ENCODE peak calls at places on chromosomes 11 and 22, in ten cellular contexts. C, W, U, J, E, D, T, S, I and Y are unnamed samples.

GRCh38 chr22:36743591-36744412 is 32.1 kb downstream of the IFT27 start:
- DNase-seq in C (no peak), W (no peak), U (no peak), J (no peak), E (no peak), D (no peak), T (no peak), S (no peak), I (no peak), Y (no peak)

GRCh38 chr22:17422736-17423343 is 53.6 kb downstream of the CECR2 start:
- DNase-seq in C (no peak), W (no peak), U (no peak), J (no peak), E (no peak), D (no peak), T (no peak), S (no peak), I (no peak), Y (no peak)

GRCh38 chr11:79013509-79013908 is 427.3 kb downstream of the TENM4 start:
- DNase-seq in C (no peak), W (no peak), U (no peak), J (peak; percentile 10), E (no peak), D (no peak), T (peak; percentile 1), S (no peak), I (no peak), Y (no peak)

GRCh38 chr11:112958670-112959069 is 2.5 kb upstream of the NCAM1 start:
- DNase-seq in C (no peak), W (no peak), U (no peak), J (no peak), E (no peak), D (no peak), T (peak; percentile 12), S (no peak), I (no peak), Y (no peak)

GRCh38 chr22:28198692-28199091 is 279.6 kb upstream of the PITPNB start:
- DNase-seq in C (no peak), W (no peak), U (no peak), J (no peak), E (no peak), D (no peak), T (no peak), S (no peak), I (no peak), Y (no peak)

GRCh38 chr11:108929241-108929640 is 264.4 kb downstream of the DDX10 start:
- DNase-seq in C (no peak), W (no peak), U (no peak), J (peak; percentile 82), E (no peak), D (no peak), T (peak; percentile 92), S (no peak), I (no peak), Y (no peak)

GRCh38 chr11:3341298-3341697 is 37.6 kb downstream of the ZNF195 start:
- DNase-seq in C (no peak), W (peak; percentile 34), U (peak; percentile 81), J (peak; percentile 43), E (peak; percentile 40), D (peak; percentile 26), T (no peak), S (peak; percentile 55), I (no peak), Y (no peak)

GRCh38 chr22:44181912-44182590 is 1.3 kb downstream of the PARVG start:
- DNase-seq in C (no peak), W (no peak), U (no peak), J (no peak), E (no peak), D (no peak), T (no peak), S (no peak), I (no peak), Y (no peak)

GRCh38 chr11:68324241-68324640 is 11.8 kb downstream of the LRP5 start:
- DNase-seq in C (no peak), W (no peak), U (no peak), J (no peak), E (no peak), D (no peak), T (no peak), S (no peak), I (no peak), Y (no peak)

GRCh38 chr11:68326334-68327215 is 14.2 kb downstream of the LRP5 start:
- DNase-seq in C (no peak), W (no peak), U (no peak), J (no peak), E (no peak), D (no peak), T (no peak), S (no peak), I (peak; percentile 87), Y (no peak)

GRCh38 chr11:68324695-68325094 is 12.3 kb downstream of the LRP5 start:
- DNase-seq in C (no peak), W (no peak), U (no peak), J (no peak), E (no peak), D (no peak), T (no peak), S (no peak), I (no peak), Y (no peak)

GRCh38 chr11:68325894-68326220 is 13.5 kb downstream of the LRP5 start:
- DNase-seq in C (no peak), W (no peak), U (no peak), J (no peak), E (no peak), D (no peak), T (no peak), S (no peak), I (no peak), Y (no peak)

DNA sequence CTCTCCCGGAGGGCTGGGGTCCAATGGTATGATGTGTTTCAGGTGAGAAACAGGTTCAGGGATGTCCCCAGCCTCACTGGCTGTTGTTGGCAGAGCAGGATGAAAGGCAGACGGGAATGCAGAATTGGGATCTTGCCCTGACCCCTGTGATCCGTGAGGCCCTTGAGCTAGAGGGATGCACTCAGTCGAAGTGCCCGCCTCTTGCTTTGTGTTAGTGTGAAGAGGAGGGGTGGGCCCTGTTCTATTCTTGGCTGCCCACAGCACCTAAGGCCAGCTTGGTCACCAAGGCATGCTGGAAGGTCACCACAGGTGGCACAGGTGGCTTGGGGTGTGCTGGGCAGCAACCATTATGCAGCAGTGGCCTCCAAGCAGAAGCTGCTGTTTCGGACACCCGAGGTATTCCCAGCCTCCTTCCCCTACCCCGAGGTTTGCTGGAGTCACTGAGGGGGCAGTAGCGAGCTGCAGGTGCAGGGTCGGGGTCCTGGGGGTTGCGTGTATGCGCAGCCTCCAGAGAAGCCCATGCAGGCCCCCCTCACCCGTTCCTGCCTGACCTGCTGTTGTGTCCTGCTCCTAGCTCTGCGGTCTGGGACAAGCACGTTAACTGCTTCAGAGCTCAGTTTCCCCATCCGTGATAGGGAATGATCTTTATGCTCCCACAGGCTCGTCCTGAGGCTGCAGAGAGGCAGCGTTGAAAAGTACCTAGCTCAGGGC is 12.9 kb downstream of the LRP5 start:
- DNase-seq in C (no peak), W (no peak), U (no peak), J (no peak), E (no peak), D (no peak), T (no peak), S (no peak), I (no peak), Y (no peak)
- TF ChIP-seq CTCF in C (no peak), W (no peak), U (no peak), J (no peak), E (no peak), D (no peak), T (no peak), S (no peak), I (no peak), Y (no peak)

GRCh38 chr11:59963733-59964132 is at the start of gene OOSP4A:
- DNase-seq in C (no peak), W (no peak), U (no peak), J (no peak), E (no peak), D (no peak), T (no peak), S (no peak), I (no peak), Y (no peak)
- TF ChIP-seq POLR2A in C (no peak), W (no peak), U (no peak), J (no peak), E (no peak), D (no peak), T (no peak), S (no peak), I (no peak), Y (no peak)

GRCh38 chr22:25777411-25777810 is 35.4 kb downstream of the MYO18B start:
- DNase-seq in C (no peak), W (no peak), U (no peak), J (no peak), E (no peak), D (no peak), T (no peak), S (no peak), I (no peak), Y (no peak)

GRCh38 chr22:25779426-25779825 is 37.4 kb downstream of the MYO18B start:
- DNase-seq in C (no peak), W (no peak), U (no peak), J (no peak), E (no peak), D (no peak), T (no peak), S (no peak), I (no peak), Y (no peak)

GRCh38 chr22:25779890-25780289 is 37.9 kb downstream of the MYO18B start:
- DNase-seq in C (no peak), W (no peak), U (no peak), J (no peak), E (no peak), D (no peak), T (no peak), S (no peak), I (no peak), Y (no peak)

GRCh38 chr22:25775501-25775900 is 33.5 kb downstream of the MYO18B start:
- DNase-seq in C (no peak), W (no peak), U (no peak), J (no peak), E (no peak), D (no peak), T (no peak), S (no peak), I (no peak), Y (no peak)

DNA sequence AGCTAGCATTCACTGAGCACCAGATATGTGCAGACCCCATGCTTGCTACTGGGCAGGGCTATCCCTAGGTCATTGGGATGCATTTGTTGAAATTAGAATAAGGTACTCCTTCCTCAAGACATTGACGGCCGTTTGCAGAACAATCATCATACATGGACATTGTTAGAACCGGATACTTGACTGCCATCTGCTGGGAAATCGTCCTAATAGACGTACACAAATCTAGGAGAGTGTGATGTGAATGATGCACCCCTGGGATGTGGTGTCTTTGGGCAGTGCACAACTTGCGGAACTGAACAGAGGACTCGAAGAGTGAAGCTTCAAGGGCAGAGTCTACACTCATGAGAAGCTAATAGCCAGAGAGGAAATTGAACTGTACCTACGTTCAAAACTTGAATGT is 35.9 kb downstream of the MYO18B start:
- DNase-seq in C (no peak), W (no peak), U (peak; percentile 17), J (peak; percentile 44), E (peak; percentile 16), D (no peak), T (peak; percentile 69), S (no peak), I (no peak), Y (no peak)
- TF ChIP-seq CTCF in C (peak; percentile 39), W (no peak), U (no peak), J (peak; percentile 33), E (peak; percentile 16), D (no peak), T (peak; percentile 43), S (peak; percentile 30), I (peak; percentile 20), Y (no peak)

DNA sequence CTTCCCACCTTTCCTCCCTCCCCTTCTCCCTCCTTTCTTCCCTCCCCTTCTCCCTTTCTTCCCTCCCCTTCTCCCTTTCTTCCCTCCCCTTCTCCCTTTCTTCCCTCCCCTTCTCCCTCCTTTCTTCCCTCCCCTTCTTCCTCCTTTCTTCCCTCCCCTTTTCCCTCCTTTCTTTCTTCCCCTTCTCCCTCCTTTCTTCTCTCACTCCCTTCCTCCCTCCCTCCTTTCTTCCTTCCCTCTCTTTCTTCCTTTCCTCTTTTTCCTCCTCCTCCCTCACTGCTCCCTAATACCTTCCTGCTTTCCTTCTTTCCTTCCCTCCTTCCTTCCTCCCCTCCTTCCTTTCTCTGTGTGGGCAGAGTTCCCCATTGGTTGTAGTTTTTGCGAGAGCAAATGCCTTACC is 76.1 kb downstream of the PGR start:
- DNase-seq in C (no peak), W (no peak), U (no peak), J (no peak), E (no peak), D (no peak), T (no peak), S (no peak), I (no peak), Y (no peak)
- TF ChIP-seq POLR2A in C (no peak), W (no peak), U (no peak), J (no peak), E (no peak), D (no peak), T (no peak), S (no peak), I (no peak), Y (no peak)